ENCODE peak calls at places on chromosomes 4 and X, in four cellular contexts. F, U, J and S are unnamed samples.

GRCh38 chr4:81565137-81565870 is 93.6 kb upstream of the RASGEF1B start:
- DNase-seq in F (peak; percentile 20), J (no peak), U (no peak), S (no peak)

GRCh38 chr4:61004651-61005170 is 195.4 kb upstream of the ADGRL3 start:
- DNase-seq in U (no peak), J (no peak), F (no peak), S (no peak)

GRCh38 chr4:150970685-150971151 is 44.4 kb downstream of the LRBA start:
- DNase-seq in J (no peak), F (no peak), U (no peak), S (no peak)

GRCh38 chr4:168139336-168139735 is 47.0 kb downstream of the ANXA10 start:
- DNase-seq in J (peak; percentile 39), F (peak; percentile 19), U (no peak), S (no peak)

GRCh38 chrX:12949927-12950656 is 24.8 kb upstream of the TMSB4X start:
- DNase-seq in F (peak; percentile 83), U (no peak), J (peak; percentile 86), S (peak; percentile 77)

GRCh38 chr4:53089940-53090729 is 228.0 kb downstream of the RASL11B start:
- DNase-seq in U (no peak), J (no peak), F (no peak), S (no peak)

GRCh38 chr4:141388483-141388882 is 167.8 kb downstream of the ZNF330 start:
- DNase-seq in U (no peak), F (peak; percentile 33), J (no peak), S (no peak)

GRCh38 chrX:25650216-25650615 is 487.9 kb upstream of the MAGEB18 start:
- DNase-seq in J (peak; percentile 14), U (no peak), F (no peak), S (no peak)

GRCh38 chr4:26320159-26320452 is 708 bp upstream of the RBPJ start:
- DNase-seq in F (no peak), U (no peak), J (peak; percentile 19), S (peak; percentile 22)

GRCh38 chr4:152667781-152668180 is 12.0 kb downstream of the TMEM154 start:
- DNase-seq in F (no peak), U (no peak), J (no peak), S (no peak)

GRCh38 chrX:40845331-40845911 is 110.1 kb upstream of the MED14 start:
- DNase-seq in J (peak; percentile 87), U (no peak), F (peak; percentile 77), S (no peak)

GRCh38 chr4:61200991-61201526 is 933 bp downstream of the ADGRL3 start:
- DNase-seq in J (no peak), U (no peak), F (peak; percentile 19), S (no peak)

GRCh38 chrX:30181353-30181752 is 34.0 kb upstream of the MAGEB2 start:
- DNase-seq in J (no peak), F (no peak), U (no peak), S (no peak)

GRCh38 chr4:86218721-86219481 is 141.0 kb downstream of the MAPK10 start:
- DNase-seq in U (peak; percentile 54), J (no peak), F (no peak), S (no peak)

GRCh38 chrX:68724531-68725020 is 77.1 kb downstream of the STARD8 start:
- DNase-seq in F (no peak), J (no peak), U (no peak), S (no peak)

GRCh38 chr4:174579421-174579820 is 57.1 kb upstream of the HPGD start:
- DNase-seq in U (no peak), J (no peak), F (no peak), S (no peak)

GRCh38 chr4:70425306-70425705 is 27.6 kb downstream of the OPRPN start:
- DNase-seq in J (no peak), U (no peak), F (no peak), S (no peak)

GRCh38 chr4:147312376-147313046 is 168.4 kb upstream of the EDNRA start:
- DNase-seq in F (no peak), U (no peak), J (no peak), S (no peak)

GRCh38 chr4:8560265-8561047 is 19.7 kb upstream of the GPR78 start:
- DNase-seq in U (no peak), F (peak; percentile 42), J (no peak), S (no peak)

GRCh38 chr4:123876640-123877039 is 480.0 kb downstream of the SPRY1 start:
- DNase-seq in U (no peak), F (no peak), J (no peak), S (no peak)

GRCh38 chr4:152937535-152938236 is 1.6 kb downstream of the FHDC1 start:
- DNase-seq in U (peak; percentile 10), F (peak; percentile 38), J (peak; percentile 7), S (no peak)

GRCh38 chrX:264634-265455 is 16.3 kb upstream of the PLCXD1 start:
- DNase-seq in U (no peak), J (no peak), F (no peak), S (no peak)

GRCh38 chr4:94626942-94627341 is 130.8 kb upstream of the BMPR1B start:
- DNase-seq in U (no peak), F (no peak), J (no peak), S (no peak)

GRCh38 chr4:23368081-23368697 is 521.7 kb downstream of the PPARGC1A start:
- DNase-seq in F (peak; percentile 50), U (peak; percentile 3), J (peak; percentile 37), S (no peak)

GRCh38 chrX:149531599-149531998 is 9.2 kb upstream of the EOLA1 start:
- DNase-seq in U (no peak), F (no peak), J (no peak), S (no peak)

GRCh38 chrX:54043084-54043483 is 1.2 kb downstream of the PHF8 start:
- DNase-seq in U (no peak), J (no peak), F (no peak), S (no peak)

GRCh38 chr4:16516796-16517413 is 290.6 kb upstream of the TAPT1 start:
- DNase-seq in U (peak; percentile 21), J (no peak), F (peak; percentile 45), S (no peak)

GRCh38 chrX:8813036-8813435 is 11.9 kb upstream of the FAM9A start:
- DNase-seq in J (no peak), U (no peak), F (no peak), S (no peak)

GRCh38 chrX:117936162-117936561 is 180.4 kb downstream of the KLHL13 start:
- DNase-seq in F (peak; percentile 65), J (no peak), U (no peak), S (no peak)

GRCh38 chr4:168634276-168634802 is 137.5 kb downstream of the PALLD start:
- DNase-seq in F (peak; percentile 97), J (peak; percentile 93), U (no peak), S (no peak)

GRCh38 chr4:140308366-140309123 is 64.9 kb upstream of the SCOC start:
- DNase-seq in U (peak; percentile 65), F (no peak), J (no peak), S (no peak)

GRCh38 chr4:163681208-163681821 is 186.8 kb downstream of the TMA16 start:
- DNase-seq in U (peak; percentile 22), F (peak; percentile 41), J (peak; percentile 40), S (no peak)

GRCh38 chr4:9937078-9937477 is 84.2 kb downstream of the SLC2A9 start:
- DNase-seq in F (no peak), J (no peak), U (no peak), S (no peak)

GRCh38 chr4:37892641-37893040 is 1.8 kb downstream of the TBC1D1 start:
- DNase-seq in U (no peak), F (no peak), J (no peak), S (peak; percentile 13)